ENCODE peak calls at places on chromosome 3, in four cellular contexts. N is LoVo, D is iris pigment epithelial cell, J is ascending aorta. U is an unnamed sample.

GRCh38 chr3:51681453-51681852 is 10.4 kb downstream of the TEX264 start:
- DNase-seq in N (no peak), D (peak), J (no peak), U (no peak)

GRCh38 chr3:62956411-62956810 is 81.2 kb upstream of the CADPS start:
- DNase-seq in N (no peak), D (no peak), J (no peak), U (no peak)

GRCh38 chr3:193149998-193150397 is 91.0 kb upstream of the PLAAT1 start:
- DNase-seq in N (no peak), D (no peak), J (no peak), U (no peak)

GRCh38 chr3:128874481-128875180 is 4.8 kb upstream of the ACAD9 start:
- DNase-seq in N (no peak), D (no peak), J (no peak), U (no peak)

GRCh38 chr3:69422751-69423150 is 36.9 kb upstream of the FRMD4B start:
- DNase-seq in N (no peak), D (peak), J (no peak), U (no peak)

GRCh38 chr3:69012111-69012835 is 1.2 kb downstream of the EOGT start:
- DNase-seq in N (no peak), D (peak), J (no peak), U (no peak)

GRCh38 chr3:197002701-197003454 is 26.7 kb downstream of the MELTF start:
- DNase-seq in N (peak), D (peak), J (no peak), U (peak)

GRCh38 chr3:69541823-69542264 is 156.0 kb upstream of the FRMD4B start:
- DNase-seq in N (no peak), D (peak), J (no peak), U (no peak)

GRCh38 chr3:36557021-36557707 is 176.9 kb downstream of the STAC start:
- DNase-seq in N (no peak), D (no peak), J (no peak), U (no peak)

U was measured in NCI-H460.